ENCODE peak calls at places on chromosomes 6 and 20, in five cellular contexts. One of them, this sample, is unnamed.

GRCh38 chr6:157613011-157613522 is 210.0 kb upstream of the SNX9 start:
- DNase-seq in anterior cingulate cortex: no peak
- DNase-seq in neuronal stem cell: no peak
- DNase-seq in NCI-H510A: no peak
- DNase-seq in EL: peak
- DNase-seq in this sample: peak

GRCh38 chr6:35694462-35694861 is 5.7 kb upstream of the FKBP5 start:
- DNase-seq in anterior cingulate cortex: no peak
- DNase-seq in neuronal stem cell: no peak
- DNase-seq in NCI-H510A: no peak
- DNase-seq in EL: peak
- DNase-seq in this sample: no peak

GRCh38 chr6:132768051-132768517 is 10.4 kb upstream of the VNN2 start:
- DNase-seq in anterior cingulate cortex: no peak
- DNase-seq in neuronal stem cell: peak
- DNase-seq in NCI-H510A: no peak
- DNase-seq in EL: peak
- DNase-seq in this sample: peak

GRCh38 chr6:46584586-46584985 is 68.0 kb downstream of the CYP39A1 start:
- DNase-seq in anterior cingulate cortex: no peak
- DNase-seq in neuronal stem cell: no peak
- DNase-seq in NCI-H510A: no peak
- DNase-seq in EL: no peak
- DNase-seq in this sample: no peak

GRCh38 chr6:145948328-145948727 is 15.8 kb downstream of the SHPRH start:
- DNase-seq in anterior cingulate cortex: no peak
- DNase-seq in neuronal stem cell: no peak
- DNase-seq in NCI-H510A: no peak
- DNase-seq in EL: peak
- DNase-seq in this sample: no peak

GRCh38 chr20:25284131-25284601 is 36.3 kb downstream of the PYGB start:
- DNase-seq in anterior cingulate cortex: no peak
- DNase-seq in neuronal stem cell: no peak
- DNase-seq in NCI-H510A: no peak
- DNase-seq in EL: no peak
- DNase-seq in this sample: no peak

GRCh38 chr20:36728986-36729385 is 16.9 kb downstream of the NDRG3 start:
- DNase-seq in anterior cingulate cortex: no peak
- DNase-seq in neuronal stem cell: no peak
- DNase-seq in NCI-H510A: no peak
- DNase-seq in EL: peak
- DNase-seq in this sample: peak

GRCh38 chr6:37525460-37526357 is 26.0 kb upstream of the CCDC167 start:
- DNase-seq in anterior cingulate cortex: no peak
- DNase-seq in neuronal stem cell: no peak
- DNase-seq in NCI-H510A: no peak
- DNase-seq in EL: peak
- DNase-seq in this sample: no peak

GRCh38 chr6:114342086-114342825 is 567 bp downstream of the HS3ST5 start:
- DNase-seq in anterior cingulate cortex: peak
- DNase-seq in neuronal stem cell: peak
- DNase-seq in NCI-H510A: peak
- DNase-seq in EL: no peak
- DNase-seq in this sample: peak

GRCh38 chr6:134984821-134985220 is 34.9 kb upstream of the ALDH8A1 start:
- DNase-seq in anterior cingulate cortex: no peak
- DNase-seq in neuronal stem cell: no peak
- DNase-seq in NCI-H510A: no peak
- DNase-seq in EL: peak
- DNase-seq in this sample: no peak

GRCh38 chr20:19929749-19930148 is 87.4 kb upstream of the NAA20 start:
- DNase-seq in anterior cingulate cortex: no peak
- DNase-seq in neuronal stem cell: no peak
- DNase-seq in NCI-H510A: no peak
- DNase-seq in EL: no peak
- DNase-seq in this sample: no peak

GRCh38 chr20:57205625-57206219 is 60.7 kb downstream of the BMP7 start:
- DNase-seq in anterior cingulate cortex: no peak
- DNase-seq in neuronal stem cell: no peak
- DNase-seq in NCI-H510A: no peak
- DNase-seq in EL: peak
- DNase-seq in this sample: no peak

GRCh38 chr6:53086302-53086701 is 21.1 kb downstream of the FBXO9 start:
- DNase-seq in anterior cingulate cortex: no peak
- DNase-seq in neuronal stem cell: no peak
- DNase-seq in NCI-H510A: no peak
- DNase-seq in EL: no peak
- DNase-seq in this sample: no peak

GRCh38 chr20:62980970-62981369 is 25.8 kb downstream of the BHLHE23 start:
- DNase-seq in anterior cingulate cortex: no peak
- DNase-seq in neuronal stem cell: no peak
- DNase-seq in NCI-H510A: no peak
- DNase-seq in EL: peak
- DNase-seq in this sample: no peak

GRCh38 chr20:59043698-59044097 is 1.1 kb upstream of the PRELID3B start:
- DNase-seq in anterior cingulate cortex: no peak
- DNase-seq in neuronal stem cell: no peak
- DNase-seq in NCI-H510A: no peak
- DNase-seq in EL: peak
- DNase-seq in this sample: no peak

GRCh38 chr20:9506337-9506821 is 8.0 kb upstream of the LAMP5 start:
- DNase-seq in anterior cingulate cortex: no peak
- DNase-seq in neuronal stem cell: no peak
- DNase-seq in NCI-H510A: no peak
- DNase-seq in EL: no peak
- DNase-seq in this sample: no peak

GRCh38 chr20:63701329-63702035 is 5.0 kb downstream of the TNFRSF6B start:
- DNase-seq in anterior cingulate cortex: no peak
- DNase-seq in neuronal stem cell: no peak
- DNase-seq in NCI-H510A: no peak
- DNase-seq in EL: peak
- DNase-seq in this sample: peak

GRCh38 chr6:118372413-118372812 is 175.7 kb upstream of the PLN start:
- DNase-seq in anterior cingulate cortex: no peak
- DNase-seq in neuronal stem cell: no peak
- DNase-seq in NCI-H510A: no peak
- DNase-seq in EL: peak
- DNase-seq in this sample: no peak

GRCh38 chr20:60921021-60921622 is 330.9 kb upstream of the CDH4 start:
- DNase-seq in anterior cingulate cortex: no peak
- DNase-seq in neuronal stem cell: no peak
- DNase-seq in NCI-H510A: no peak
- DNase-seq in EL: peak
- DNase-seq in this sample: no peak

GRCh38 chr20:32263398-32263954 is 14.0 kb upstream of the KIF3B start:
- DNase-seq in anterior cingulate cortex: no peak
- DNase-seq in neuronal stem cell: no peak
- DNase-seq in NCI-H510A: no peak
- DNase-seq in EL: no peak
- DNase-seq in this sample: no peak

GRCh38 chr20:51482836-51483235 is 59.7 kb downstream of the NFATC2 start:
- DNase-seq in anterior cingulate cortex: no peak
- DNase-seq in neuronal stem cell: no peak
- DNase-seq in NCI-H510A: no peak
- DNase-seq in EL: no peak
- DNase-seq in this sample: no peak

GRCh38 chr6:101114703-101115102 is 233.6 kb upstream of the ASCC3 start:
- DNase-seq in anterior cingulate cortex: no peak
- DNase-seq in neuronal stem cell: peak
- DNase-seq in NCI-H510A: no peak
- DNase-seq in EL: peak
- DNase-seq in this sample: peak

GRCh38 chr6:132354517-132355167 is 46.6 kb downstream of the MOXD1 start:
- DNase-seq in anterior cingulate cortex: no peak
- DNase-seq in neuronal stem cell: no peak
- DNase-seq in NCI-H510A: no peak
- DNase-seq in EL: peak
- DNase-seq in this sample: no peak

GRCh38 chr6:135722679-135723078 is 128.8 kb upstream of the PDE7B start:
- DNase-seq in anterior cingulate cortex: no peak
- DNase-seq in neuronal stem cell: no peak
- DNase-seq in NCI-H510A: no peak
- DNase-seq in EL: peak
- DNase-seq in this sample: peak

GRCh38 chr6:47922391-47922790 is 140.6 kb downstream of the OPN5 start:
- DNase-seq in anterior cingulate cortex: peak
- DNase-seq in neuronal stem cell: peak
- DNase-seq in NCI-H510A: no peak
- DNase-seq in EL: no peak
- DNase-seq in this sample: no peak

GRCh38 chr6:7439243-7439642 is 49.6 kb downstream of the RIOK1 start:
- DNase-seq in anterior cingulate cortex: no peak
- DNase-seq in neuronal stem cell: no peak
- DNase-seq in NCI-H510A: no peak
- DNase-seq in EL: no peak
- DNase-seq in this sample: no peak